ENCODE peak calls at places on chromosomes 7 and 10, in four cellular contexts. T is cardiac muscle cell, M is GM23338, D is tibial nerve. V is an unnamed sample. For H3K4me1, the result is how much of the 10 kb centered on the place peaks cover.

GRCh38 chr7:7271094-7271874 is 88.9 kb downstream of the C1GALT1 start:
- DNase-seq in M (peak), D (no peak), T (no peak), V (no peak)

GRCh38 chr7:151607464-151607867 is 87.8 kb upstream of the RHEB start:
- DNase-seq in T (no peak), M (no peak), D (no peak), V (no peak)

GRCh38 chr7:636396-636795 is 90.1 kb upstream of the DNAAF5 start:
- DNase-seq in M (no peak), D (no peak), T (peak), V (no peak)

GRCh38 chr7:74175270-74175803 is 1.2 kb downstream of the EIF4H start:
- DNase-seq in D (no peak), T (no peak), M (no peak), V (no peak)

GRCh38 chr10:91247360-91248111 is 27.1 kb downstream of the PCGF5 start:
- DNase-seq in M (peak), D (no peak), T (no peak), V (peak)

GRCh38 chr7:1839701-1840100 is 169.6 kb downstream of the ELFN1 start:
- DNase-seq in T (no peak), D (peak), M (no peak), V (no peak)

GRCh38 chr7:47580811-47581331 is 1.0 kb downstream of the TNS3 start:
- DNase-seq in T (no peak), M (peak), D (no peak), V (no peak)

GRCh38 chr10:28984431-28984830 is 304.4 kb upstream of the LYZL1 start:
- DNase-seq in D (peak), M (no peak), T (no peak), V (peak)

GRCh38 chr7:417625-417889 is 102.1 kb downstream of the PDGFA start:
- DNase-seq in M (no peak), D (no peak), T (no peak), V (no peak)

GRCh38 chr7:41466760-41467384 is 236.0 kb downstream of the INHBA start:
- DNase-seq in T (no peak), D (no peak), M (no peak), V (peak)

GRCh38 chr7:125555921-125556320 is 626.3 kb upstream of the POT1 start:
- DNase-seq in T (peak), D (no peak), M (peak), V (no peak)

GRCh38 chr7:44385384-44386138 is 60.2 kb upstream of the CAMK2B start:
- DNase-seq in D (no peak), M (no peak), T (no peak), V (no peak)

GRCh38 chr10:13613519-13613918 is 26.8 kb downstream of the PRPF18 start:
- DNase-seq in T (peak), D (no peak), M (peak), V (peak)

GRCh38 chr7:13890793-13891192 is 98.7 kb downstream of the ETV1 start:
- DNase-seq in D (no peak), T (no peak), M (no peak), V (no peak)

GRCh38 chr7:1700536-1701333 is 30.7 kb downstream of the ELFN1 start:
- DNase-seq in T (no peak), M (no peak), D (no peak), V (no peak)

GRCh38 chr10:94571528-94571927 is 25.9 kb downstream of the HELLS start:
- DNase-seq in D (no peak), M (no peak), T (no peak), V (no peak)

GRCh38 chr7:9201928-9202327 is 768.5 kb downstream of the NXPH1 start:
- DNase-seq in M (peak), D (no peak), T (no peak), V (no peak)

GRCh38 chr7:24328050-24328449 is 44.1 kb downstream of the NPY start:
- DNase-seq in M (no peak), D (no peak), T (no peak), V (no peak)

GRCh38 chr7:118492466-118492865 is 268.0 kb downstream of the ANKRD7 start:
- DNase-seq in M (no peak), T (no peak), D (no peak), V (no peak)

GRCh38 chr10:70603439-70603778 is 868 bp upstream of the PRF1 start:
- DNase-seq in D (no peak), T (no peak), M (no peak), V (no peak)

GRCh38 chr7:114631249-114631822 is 216.7 kb downstream of the FOXP2 start:
- DNase-seq in M (peak), T (no peak), D (no peak), V (no peak)

GRCh38 chr7:52838981-52839411 is 196.4 kb upstream of the POM121L12 start:
- DNase-seq in M (no peak), D (no peak), T (no peak), V (peak)

GRCh38 chr10:104639595-104640338 is 1.3 kb upstream of the SORCS3 start:
- DNase-seq in T (peak), D (no peak), M (peak), V (no peak)

GRCh38 chr7:159083698-159084068 is 61.0 kb downstream of the VIPR2 start:
- DNase-seq in T (no peak), M (no peak), D (no peak), V (no peak)

GRCh38 chr10:102795453-102796406 is 41.5 kb downstream of the CYP17A1 start:
- DNase-seq in T (peak), M (no peak), D (no peak), V (no peak)

GRCh38 chr10:58868736-58869435 is 307.6 kb upstream of the PHYHIPL start:
- DNase-seq in T (no peak), D (no peak), M (no peak), V (no peak)

GRCh38 chr10:121734517-121735137 is 136.4 kb upstream of the FGFR2 start:
- DNase-seq in M (peak), T (peak), D (no peak), V (peak)

GRCh38 chr7:137130751-137131158 is 212.8 kb downstream of the PTN start:
- DNase-seq in T (no peak), D (no peak), M (peak), V (no peak)

GRCh38 chr7:137127058-137127457 is 216.5 kb downstream of the PTN start:
- DNase-seq in D (no peak), M (no peak), T (no peak), V (no peak)

GRCh38 chr7:137129025-137129424 is 214.5 kb downstream of the PTN start:
- DNase-seq in D (no peak), M (no peak), T (no peak), V (no peak)

GRCh38 chr7:137122145-137122544 is 221.4 kb downstream of the PTN start:
- DNase-seq in T (no peak), M (no peak), D (no peak), V (no peak)

DNA sequence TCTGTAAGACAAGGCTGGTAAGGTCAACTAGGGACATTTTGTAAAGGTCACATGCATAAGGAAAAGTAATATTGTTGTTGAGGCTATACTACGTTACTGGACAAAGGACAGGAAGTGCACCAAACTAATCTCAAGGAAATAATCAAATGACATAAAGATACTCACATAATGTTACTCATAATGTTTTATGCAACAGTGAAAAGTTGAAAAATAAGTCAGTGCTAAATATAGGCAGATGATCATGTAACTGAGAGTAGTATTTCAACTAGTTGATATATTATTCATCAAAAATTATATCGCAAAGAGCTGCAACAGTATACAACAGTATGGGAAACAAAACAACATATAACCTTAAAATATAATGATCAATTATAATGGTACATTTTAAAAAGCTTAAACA is 215.7 kb downstream of the PTN start:
- DNase-seq in M (no peak), T (no peak), D (no peak), V (no peak)
- H3K4me1 ChIP-seq in M (under half), T (under half), D (under half), V (under half)

GRCh38 chr7:116354171-116354545 is 143.8 kb downstream of the TES start:
- DNase-seq in D (no peak), M (no peak), T (no peak), V (peak)
- H3K4me1 ChIP-seq in D (under half), M (under half), T (under half), V (under half)

GRCh38 chr7:111027396-111027795 is 63.5 kb upstream of the LRRN3 start:
- DNase-seq in D (no peak), M (no peak), T (no peak), V (no peak)
- H3K4me1 ChIP-seq in D (under half), M (under half), T (under half), V (under half)

GRCh38 chr7:101241015-101241363 is 3.4 kb upstream of the CLDN15 start:
- DNase-seq in D (no peak), M (no peak), T (no peak), V (no peak)
- H3K4me1 ChIP-seq in D (half or more), M (under half), T (under half), V (under half)

GRCh38 chr7:22676385-22676784 is 50.6 kb upstream of the IL6 start:
- DNase-seq in T (no peak), D (no peak), M (no peak), V (no peak)
- H3K4me1 ChIP-seq in T (under half), D (under half), M (under half), V (under half)

GRCh38 chr7:82358923-82359322 is 84.7 kb downstream of the CACNA2D1 start:
- DNase-seq in T (no peak), M (no peak), D (no peak), V (no peak)

GRCh38 chr7:82360591-82361386 is 82.8 kb downstream of the CACNA2D1 start:
- DNase-seq in M (no peak), D (no peak), T (peak), V (no peak)

GRCh38 chr7:82359426-82359825 is 84.2 kb downstream of the CACNA2D1 start:
- DNase-seq in D (no peak), M (no peak), T (no peak), V (no peak)

GRCh38 chr7:82362129-82362528 is 81.4 kb downstream of the CACNA2D1 start:
- DNase-seq in T (no peak), D (no peak), M (peak), V (no peak)

GRCh38 chr7:82358009-82358578 is 85.5 kb downstream of the CACNA2D1 start:
- DNase-seq in D (no peak), M (no peak), T (no peak), V (no peak)
- H3K4me1 ChIP-seq in D (under half), M (under half), T (under half), V (under half)

GRCh38 chr10:21744223-21744622 is 210.2 kb downstream of the MLLT10 start:
- DNase-seq in M (no peak), D (no peak), T (no peak), V (no peak)

GRCh38 chr10:21747809-21748208 is 213.8 kb downstream of the MLLT10 start:
- DNase-seq in T (no peak), M (no peak), D (no peak), V (no peak)

GRCh38 chr10:21742740-21743412 is 208.8 kb downstream of the MLLT10 start:
- DNase-seq in M (no peak), T (no peak), D (no peak), V (no peak)

GRCh38 chr10:21749788-21750187 is 215.8 kb downstream of the MLLT10 start:
- DNase-seq in M (no peak), T (no peak), D (no peak), V (no peak)

DNA sequence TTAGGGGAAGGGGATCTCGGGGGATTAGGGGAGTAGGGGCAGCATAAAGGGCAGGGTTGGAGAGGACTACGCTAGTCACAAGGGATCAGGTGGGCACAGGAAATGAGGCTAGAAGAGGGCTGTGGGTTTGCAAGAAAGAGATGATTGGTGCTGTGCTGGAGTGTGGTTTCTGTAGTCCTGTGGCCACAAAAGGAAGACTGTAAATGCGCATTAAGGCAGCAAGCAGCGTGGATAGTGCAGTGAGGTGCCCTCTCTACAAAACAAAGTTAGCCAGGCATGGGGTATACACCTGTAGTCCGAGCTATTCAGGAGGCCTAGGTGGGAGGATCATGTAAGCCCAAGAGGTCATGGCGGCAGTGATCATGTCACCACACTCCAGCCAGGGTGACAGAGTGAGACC is 212.1 kb downstream of the MLLT10 start:
- DNase-seq in T (no peak), D (no peak), M (no peak), V (no peak)
- H3K4me1 ChIP-seq in T (under half), D (under half), M (under half), V (under half)

V was measured in hepatocyte.